ENCODE peak calls at places on chromosomes 6 and 20, in five cellular contexts. R is ovary, W is Peyer's patch, F is fibroblast of pulmonary artery, I is upper lobe of right lung. M is an unnamed sample.

GRCh38 chr6:39263299-39264037 is 34.2 kb upstream of the KCNK5 start:
- DNase-seq in R (no peak), W (no peak), F (no peak), I (no peak), M (no peak)

GRCh38 chr6:132088150-132088549 is 137.0 kb upstream of the CCN2 start:
- DNase-seq in R (no peak), W (no peak), F (no peak), I (no peak), M (no peak)

GRCh38 chr20:10219452-10219791 is 792 bp downstream of the SNAP25 start:
- DNase-seq in R (peak), W (peak), F (peak), I (peak), M (peak)

GRCh38 chr6:158972241-158973233 is 27.5 kb downstream of the RSPH3 start:
- DNase-seq in R (no peak), W (no peak), F (peak), I (no peak), M (no peak)

GRCh38 chr20:64279826-64280459 is 24.4 kb downstream of the PCMTD2 start:
- DNase-seq in R (no peak), W (no peak), F (no peak), I (no peak), M (no peak)

GRCh38 chr20:43915209-43916072 is 789 bp downstream of the TOX2 start:
- DNase-seq in R (no peak), W (peak), F (peak), I (no peak), M (peak)

GRCh38 chr6:118525913-118526490 is 22.1 kb upstream of the PLN start:
- DNase-seq in R (no peak), W (no peak), F (no peak), I (no peak), M (no peak)

GRCh38 chr20:62580052-62580451 is 62.3 kb upstream of the SLCO4A1 start:
- DNase-seq in R (no peak), W (no peak), F (no peak), I (no peak), M (no peak)

GRCh38 chr20:7196481-7196880 is 429.0 kb downstream of the BMP2 start:
- DNase-seq in R (no peak), W (no peak), F (no peak), I (no peak), M (no peak)

GRCh38 chr20:54320148-54320607 is 112.3 kb downstream of the PFDN4 start:
- DNase-seq in R (no peak), W (no peak), F (peak), I (no peak), M (no peak)

GRCh38 chr20:35673884-35674283 is 9.2 kb upstream of the CPNE1 start:
- DNase-seq in R (no peak), W (peak), F (no peak), I (no peak), M (no peak)

GRCh38 chr6:7236312-7237209 is 76.4 kb downstream of the SSR1 start:
- DNase-seq in R (no peak), W (no peak), F (no peak), I (no peak), M (peak)

GRCh38 chr6:30047220-30047619 is 13.8 kb upstream of the POLR1H start:
- DNase-seq in R (no peak), W (no peak), F (no peak), I (no peak), M (no peak)

GRCh38 chr6:129280719-129281118 is 397.8 kb downstream of the LAMA2 start:
- DNase-seq in R (no peak), W (no peak), F (no peak), I (no peak), M (no peak)

GRCh38 chr20:48407710-48408109 is 420.1 kb downstream of the PREX1 start:
- DNase-seq in R (no peak), W (no peak), F (no peak), I (no peak), M (no peak)

GRCh38 chr20:48405909-48406308 is 421.9 kb downstream of the PREX1 start:
- DNase-seq in R (no peak), W (no peak), F (no peak), I (no peak), M (no peak)

GRCh38 chr20:48406462-48407235 is 421.1 kb downstream of the PREX1 start:
- DNase-seq in R (no peak), W (no peak), F (no peak), I (no peak), M (no peak)

GRCh38 chr20:48403362-48403761 is 424.4 kb downstream of the PREX1 start:
- DNase-seq in R (no peak), W (no peak), F (no peak), I (no peak), M (no peak)

DNA sequence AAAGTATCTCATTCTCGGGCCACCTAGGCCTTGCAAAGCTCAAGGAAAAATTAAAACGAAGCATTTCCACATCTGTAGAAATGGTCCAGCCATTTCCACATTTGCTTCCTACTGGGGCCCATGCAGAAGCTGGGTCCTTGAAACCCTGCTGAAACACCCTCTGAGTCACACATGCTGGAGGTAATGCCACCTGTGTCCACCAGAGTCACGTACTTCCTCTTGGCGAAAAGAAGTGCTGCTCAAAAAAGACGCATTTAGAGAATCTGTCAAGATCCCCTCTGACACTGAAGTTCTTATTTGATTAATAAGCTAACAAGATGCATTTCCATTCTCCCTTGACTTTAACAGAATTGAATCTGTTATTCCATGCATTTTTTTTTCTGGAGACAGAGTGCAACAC is 423.2 kb downstream of the PREX1 start:
- DNase-seq in R (no peak), W (no peak), F (no peak), I (no peak), M (no peak)
- TF ChIP-seq CTCF in R (no peak), W (no peak), F (no peak), I (no peak), M (no peak)

DNA sequence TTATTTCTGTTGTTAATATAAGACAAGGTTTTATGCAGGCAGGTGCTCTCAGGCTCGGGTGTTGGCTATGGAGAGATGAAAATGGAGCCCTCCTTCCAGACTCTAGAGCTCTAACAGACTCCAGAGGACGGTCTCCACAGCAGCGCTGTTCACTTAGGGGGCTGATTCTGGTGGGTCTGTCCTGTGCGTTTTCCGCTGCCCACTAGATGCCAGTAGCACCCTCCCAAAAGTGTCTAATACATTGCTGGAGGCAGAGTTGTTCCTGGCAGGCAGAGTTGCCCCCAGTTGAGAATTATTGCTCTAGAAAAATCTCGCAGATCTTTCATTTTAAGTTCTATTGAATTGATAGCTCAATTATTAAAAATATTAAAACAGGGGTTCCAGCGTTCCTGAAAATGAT is 109.9 kb downstream of the MAP3K4 start:
- DNase-seq in R (no peak), W (no peak), F (peak), I (no peak), M (no peak)
- TF ChIP-seq CTCF in R (no peak), W (no peak), F (peak), I (peak), M (peak)

DNA sequence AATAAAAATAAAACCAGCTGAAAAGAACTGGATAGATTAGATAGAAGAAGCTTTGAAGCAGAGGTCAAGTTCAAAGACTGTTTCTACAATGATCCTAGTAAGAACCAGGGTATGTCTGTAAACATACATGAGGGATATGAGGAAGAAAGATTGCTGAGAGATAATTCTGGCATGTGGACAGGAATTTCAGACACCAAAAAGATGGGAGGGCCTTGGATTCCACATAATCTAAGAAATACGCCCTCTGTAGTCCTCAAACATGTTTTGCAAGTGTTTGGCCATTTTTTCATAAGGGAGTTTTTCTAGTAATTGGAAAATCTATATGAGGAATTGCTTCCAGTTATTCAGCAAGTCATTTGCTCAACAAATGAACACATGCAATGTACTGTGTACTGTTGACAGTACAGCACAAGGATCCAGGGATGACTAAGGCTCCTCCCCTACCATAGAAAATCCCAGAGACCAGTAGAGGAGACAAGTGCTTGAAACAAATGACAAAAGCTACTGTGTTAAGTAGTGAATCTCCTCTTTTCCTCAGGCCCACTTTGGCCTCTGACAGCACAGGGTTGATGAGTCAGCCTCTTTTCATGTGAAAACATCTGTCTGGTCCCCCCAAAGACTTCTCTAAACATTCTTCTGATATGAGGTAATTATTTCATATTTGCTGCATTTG is 795.9 kb downstream of the MAFB start:
- DNase-seq in R (no peak), W (no peak), F (peak), I (no peak), M (no peak)
- TF ChIP-seq CTCF in R (no peak), W (no peak), F (no peak), I (no peak), M (no peak)

DNA sequence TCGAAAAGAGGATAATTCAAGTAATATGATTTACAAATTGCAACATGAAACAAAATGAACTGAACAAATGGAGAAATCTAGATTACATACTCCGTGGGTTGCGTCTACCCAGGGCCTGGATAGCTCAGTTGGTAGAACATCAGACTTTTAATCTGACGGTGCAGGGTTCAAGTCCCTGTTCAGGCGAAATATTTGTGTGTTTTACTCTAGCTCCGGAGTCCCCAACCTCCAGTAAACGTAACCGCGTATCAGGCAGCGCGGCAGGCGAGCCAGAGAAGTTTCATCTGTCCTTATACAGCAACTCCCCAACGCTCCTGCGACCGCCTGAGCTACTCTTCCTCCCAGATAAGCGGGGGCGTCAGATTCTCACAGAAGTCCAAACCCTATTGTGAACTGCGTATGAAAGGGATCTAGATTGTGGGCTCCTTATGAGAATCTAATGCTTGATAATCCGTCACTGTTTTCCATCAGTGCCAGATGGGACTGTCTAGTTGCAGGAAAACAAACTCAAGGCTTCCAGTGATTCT is 176.1 kb downstream of the TRIM27 start:
- DNase-seq in R (peak), W (no peak), F (peak), I (no peak), M (no peak)
- TF ChIP-seq CTCF in R (no peak), W (no peak), F (no peak), I (no peak), M (no peak)

GRCh38 chr6:79984261-79984660 is 20.2 kb upstream of the TTK start:
- DNase-seq in R (no peak), W (no peak), F (peak), I (no peak), M (no peak)
- TF ChIP-seq CTCF in R (no peak), W (no peak), F (no peak), I (no peak), M (no peak)

GRCh38 chr6:110408891-110409290 is 6.5 kb downstream of the DDO start:
- DNase-seq in R (no peak), W (no peak), F (no peak), I (no peak), M (no peak)
- TF ChIP-seq CTCF in R (no peak), W (no peak), F (no peak), I (no peak), M (no peak)

GRCh38 chr6:50007821-50008220 is 14.0 kb downstream of the DEFB110 start:
- DNase-seq in R (no peak), W (no peak), F (no peak), I (no peak), M (no peak)
- TF ChIP-seq CTCF in R (no peak), W (no peak), F (no peak), I (no peak), M (no peak)

DNA sequence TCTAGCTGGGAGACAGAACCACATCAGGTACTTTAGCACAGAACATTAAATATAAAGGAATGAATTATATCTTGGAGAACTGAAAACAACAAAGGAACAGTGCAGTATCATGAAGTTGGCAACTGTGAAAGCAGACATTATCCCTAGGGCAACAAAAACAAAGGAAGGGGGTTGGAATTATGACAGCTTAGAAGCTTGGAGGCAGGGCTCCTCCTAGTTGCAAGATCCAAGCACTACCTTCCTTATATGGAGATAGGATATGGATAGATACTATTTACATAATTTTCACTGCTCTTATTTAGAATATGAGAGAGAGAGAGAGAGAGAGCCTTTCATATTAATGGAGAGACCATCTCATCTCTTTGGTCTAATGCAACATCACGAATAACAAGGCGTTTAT is 27.0 kb downstream of the TMEM14A start:
- DNase-seq in R (no peak), W (no peak), F (peak), I (no peak), M (no peak)
- TF ChIP-seq CTCF in R (no peak), W (no peak), F (peak), I (no peak), M (no peak)

M was measured in CD14-positive monocyte.